ENCODE peak calls at places on chromosomes 4 and X, in five cellular contexts. V, T, E, Y and G are unnamed samples.

GRCh38 chr4:152206646-152207435 is 329.1 kb downstream of the FBXW7 start:
- DNase-seq in E (no peak), T (no peak), V (no peak), Y (no peak), G (no peak)

GRCh38 chr4:37890501-37891220 is at the start of gene TBC1D1:
- DNase-seq in Y (peak; percentile 73), T (peak; percentile 44), V (peak; percentile 13), E (no peak), G (peak; percentile 76)

GRCh38 chr4:48127882-48128394 is 6.1 kb downstream of the TXK start:
- DNase-seq in T (peak; percentile 62), E (peak; percentile 98), V (peak; percentile 71), Y (peak; percentile 83), G (peak; percentile 66)

GRCh38 chr4:81723927-81724587 is 252.3 kb upstream of the RASGEF1B start:
- DNase-seq in E (peak; percentile 12), Y (no peak), V (no peak), T (no peak), G (no peak)

GRCh38 chr4:55001538-55001937 is 123.9 kb downstream of the KDR start:
- DNase-seq in T (no peak), V (no peak), Y (no peak), E (no peak), G (no peak)

GRCh38 chr4:142373610-142374009 is 472.5 kb downstream of the INPP4B start:
- DNase-seq in T (no peak), Y (no peak), E (peak; percentile 67), V (no peak), G (no peak)

GRCh38 chrX:152306331-152306730 is 144.8 kb downstream of the GABRA3 start:
- DNase-seq in V (no peak), E (no peak), T (no peak), Y (no peak), G (no peak)

GRCh38 chrX:638482-639131 is 8.0 kb downstream of the SHOX start:
- DNase-seq in T (no peak), V (no peak), Y (no peak), E (no peak), G (no peak)

GRCh38 chrX:23008431-23009099 is 8.8 kb downstream of the DDX53 start:
- DNase-seq in E (peak; percentile 53), T (peak; percentile 10), Y (no peak), V (no peak), G (no peak)

GRCh38 chrX:3711331-3711917 is 2.0 kb downstream of the PRKX start:
- DNase-seq in E (no peak), Y (peak; percentile 41), T (no peak), V (no peak), G (no peak)

GRCh38 chr4:22515888-22516541 is at the start of gene ADGRA3:
- DNase-seq in Y (peak; percentile 52), E (peak; percentile 75), T (peak; percentile 73), V (peak; percentile 76), G (peak; percentile 56)

GRCh38 chrX:110241816-110242215 is 76.1 kb downstream of the AMMECR1 start:
- DNase-seq in E (peak; percentile 35), T (no peak), V (no peak), Y (no peak), G (no peak)

GRCh38 chr4:73662709-73663546 is 42.7 kb upstream of the RASSF6 start:
- DNase-seq in Y (no peak), V (no peak), T (no peak), E (peak; percentile 86), G (peak; percentile 24)

GRCh38 chr4:123183308-123183707 is 213.3 kb upstream of the SPRY1 start:
- DNase-seq in T (no peak), V (no peak), Y (no peak), E (no peak), G (no peak)

GRCh38 chrX:153327561-153327960 is 6.0 kb upstream of the PNMA6F start:
- DNase-seq in E (no peak), Y (no peak), T (no peak), V (no peak), G (no peak)

GRCh38 chr4:19497692-19498091 is 754.0 kb upstream of the SLIT2 start:
- DNase-seq in Y (no peak), V (no peak), E (no peak), T (no peak), G (no peak)

GRCh38 chr4:89800527-89801103 is 36.3 kb downstream of the SNCA start:
- DNase-seq in T (peak; percentile 14), V (no peak), Y (no peak), E (peak; percentile 76), G (no peak)

GRCh38 chr4:85498068-85498733 is 23.3 kb downstream of the ARHGAP24 start:
- DNase-seq in E (peak; percentile 63), T (peak; percentile 50), V (no peak), Y (no peak), G (peak; percentile 50)

GRCh38 chr4:6371271-6371670 is 101.1 kb downstream of the PPP2R2C start:
- DNase-seq in E (no peak), T (no peak), Y (no peak), V (no peak), G (no peak)

GRCh38 chr4:171265190-171265818 is 547.9 kb upstream of the GALNTL6 start:
- DNase-seq in Y (no peak), T (no peak), V (no peak), E (no peak), G (no peak)

GRCh38 chr4:88320780-88321373 is 36.5 kb upstream of the PPM1K start:
- DNase-seq in V (no peak), E (peak; percentile 39), Y (peak; percentile 62), T (no peak), G (peak; percentile 71)

GRCh38 chrX:48972214-48973164 is 845 bp upstream of the KCND1 start:
- DNase-seq in V (peak; percentile 41), Y (no peak), T (peak; percentile 51), E (peak; percentile 38), G (peak; percentile 57)

GRCh38 chrX:68920541-68920940 is 91.7 kb downstream of the EFNB1 start:
- DNase-seq in T (no peak), E (no peak), Y (no peak), V (no peak), G (no peak)

GRCh38 chrX:139881572-139881971 is 51.3 kb downstream of the ATP11C start:
- DNase-seq in T (no peak), V (no peak), Y (no peak), E (peak; percentile 45), G (no peak)

DNA sequence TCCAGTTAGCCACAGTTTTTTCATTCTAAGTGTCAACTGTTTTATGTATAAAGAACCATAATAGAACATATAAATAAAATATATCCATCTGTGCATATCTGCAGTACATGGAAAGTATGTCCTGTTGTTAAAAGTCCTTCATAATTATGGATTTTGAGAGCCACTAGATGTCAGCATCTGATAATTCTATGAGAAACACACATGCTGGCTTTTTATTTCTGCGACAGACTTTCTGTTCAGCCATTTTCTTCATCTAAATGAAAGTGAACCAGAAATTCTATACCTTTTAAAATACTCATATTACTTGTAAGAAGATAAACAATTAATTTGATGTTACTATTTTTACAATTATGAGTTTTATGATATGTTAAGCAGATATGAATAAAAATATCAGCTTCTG is 251.4 kb downstream of the GPM6A start:
- DNase-seq in Y (peak; percentile 14), T (no peak), V (no peak), E (peak; percentile 65), G (peak; percentile 13)
- TF ChIP-seq CTCF in Y (no peak), T (no peak), V (no peak), E (peak; percentile 36), G (peak; percentile 22)

DNA sequence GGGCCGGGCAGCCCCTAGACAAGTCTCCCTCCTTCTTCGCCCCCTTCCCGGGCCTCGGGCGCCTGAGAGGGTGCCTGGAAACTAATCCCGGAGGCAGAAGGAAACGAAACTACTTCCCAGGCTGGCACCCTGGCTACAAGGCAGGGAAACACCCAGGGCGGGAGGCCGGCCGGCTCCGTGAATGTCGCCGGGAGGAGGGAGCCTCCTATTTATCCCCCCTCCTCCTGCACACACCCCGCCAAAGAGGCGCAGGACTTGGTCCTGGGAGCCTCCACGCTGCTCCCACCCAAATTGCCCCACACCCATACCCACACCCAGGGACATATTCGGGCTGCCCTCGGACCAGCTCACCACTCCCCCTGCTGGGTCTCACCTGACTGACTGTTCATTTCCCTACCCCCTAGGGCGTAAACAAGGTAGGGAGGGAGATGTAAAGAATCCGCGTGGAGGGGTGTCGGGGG is at the start of gene BTC:
- DNase-seq in V (peak; percentile 38), Y (peak; percentile 9), E (peak; percentile 5), T (peak; percentile 79), G (peak; percentile 11)
- TF ChIP-seq CTCF in V (no peak), Y (peak; percentile 43), E (peak; percentile 52), T (peak; percentile 58), G (no peak)

GRCh38 chrX:131725001-131725654 is 181.3 kb downstream of the OR13H1 start:
- DNase-seq in E (no peak), Y (no peak), T (no peak), V (no peak), G (no peak)

GRCh38 chrX:131729295-131729694 is 185.4 kb downstream of the OR13H1 start:
- DNase-seq in V (no peak), Y (peak; percentile 71), E (peak; percentile 88), T (no peak), G (peak; percentile 28)

GRCh38 chrX:131724292-131724691 is 180.4 kb downstream of the OR13H1 start:
- DNase-seq in E (no peak), T (no peak), Y (no peak), V (no peak), G (no peak)

GRCh38 chrX:131727778-131728177 is 183.9 kb downstream of the OR13H1 start:
- DNase-seq in V (no peak), E (no peak), Y (no peak), T (no peak), G (no peak)

GRCh38 chrX:131728295-131729145 is 184.6 kb downstream of the OR13H1 start:
- DNase-seq in T (no peak), V (no peak), E (peak; percentile 89), Y (peak; percentile 63), G (peak; percentile 28)
- TF ChIP-seq CTCF in T (no peak), V (no peak), E (peak; percentile 20), Y (peak; percentile 24), G (peak; percentile 31)

DNA sequence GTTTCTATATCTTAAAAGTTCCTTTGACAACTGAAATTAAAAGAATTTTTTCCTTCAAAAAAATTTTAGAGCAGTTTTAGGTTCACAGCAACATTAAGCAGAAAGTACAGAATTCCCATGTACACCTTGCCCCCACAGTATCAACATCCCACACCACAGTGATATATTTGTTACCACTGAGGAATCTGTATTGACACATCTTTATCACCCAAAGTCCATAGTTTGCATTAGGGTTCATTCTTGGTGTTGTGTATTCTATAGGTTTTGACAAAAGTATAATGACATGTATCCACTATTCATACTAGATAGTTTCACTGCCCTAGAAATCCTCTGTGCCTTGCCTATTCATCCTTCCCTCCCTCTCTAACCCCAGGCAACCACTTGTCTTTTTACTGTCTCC is 43.7 kb downstream of the FNIP2 start:
- DNase-seq in Y (no peak), T (no peak), E (no peak), V (no peak), G (no peak)
- TF ChIP-seq CTCF in Y (no peak), T (no peak), E (no peak), V (no peak), G (no peak)

DNA sequence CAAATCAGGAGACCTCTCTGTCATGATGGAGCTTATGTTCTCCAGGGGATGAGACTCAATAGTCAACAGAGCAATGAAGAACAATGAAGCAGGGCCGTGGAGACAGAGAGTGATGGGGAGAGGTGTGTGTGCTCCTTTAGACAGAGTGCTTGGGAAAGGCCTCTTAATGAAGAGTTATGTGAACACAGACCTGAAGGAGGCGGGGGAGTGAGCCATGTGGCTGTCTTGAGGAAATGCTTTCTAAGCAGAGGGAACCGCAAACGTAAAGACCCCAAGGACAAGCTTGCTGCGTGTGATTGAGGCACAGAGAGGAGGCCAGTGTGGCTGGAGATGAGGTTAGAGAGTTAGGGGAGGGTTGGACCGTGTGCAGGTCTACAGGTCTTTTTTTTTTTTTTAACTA is 53.1 kb downstream of the CHRNA9 start:
- DNase-seq in Y (no peak), V (no peak), T (no peak), E (no peak), G (no peak)
- TF ChIP-seq CTCF in Y (no peak), V (no peak), T (no peak), E (no peak), G (no peak)

GRCh38 chr4:57193996-57194675 is 84.0 kb upstream of the IGFBP7 start:
- DNase-seq in Y (no peak), E (no peak), T (no peak), V (no peak), G (no peak)
- TF ChIP-seq CTCF in Y (no peak), E (peak; percentile 36), T (no peak), V (no peak), G (no peak)